ENCODE peak calls at places on chromosomes 1 and 21, in seven cellular contexts. Q, L, G, Z, V, K and P are unnamed samples.

GRCh38 chr1:242452573-242452972 is 71.9 kb downstream of the PLD5 start:
- DNase-seq in Q (no peak), L (no peak), G (no peak), Z (no peak), V (no peak), K (no peak), P (no peak)

GRCh38 chr1:154730251-154730650 is 122.3 kb upstream of the ADAR start:
- DNase-seq in Q (no peak), L (no peak), G (no peak), Z (peak), V (peak), K (no peak), P (peak)

GRCh38 chr1:198122693-198123092 is 34.1 kb upstream of the NEK7 start:
- DNase-seq in Q (no peak), L (no peak), G (no peak), Z (peak), V (no peak), K (no peak), P (peak)

GRCh38 chr1:204513117-204513716 is 3.0 kb upstream of the MDM4 start:
- DNase-seq in Q (no peak), L (peak), G (no peak), Z (no peak), V (no peak), K (peak), P (no peak)

GRCh38 chr1:157113116-157113515 is 13.5 kb upstream of the ETV3L start:
- DNase-seq in Q (no peak), L (no peak), G (peak), Z (no peak), V (no peak), K (no peak), P (no peak)

GRCh38 chr1:187038789-187039188 is 210.0 kb downstream of the PLA2G4A start:
- DNase-seq in Q (peak), L (no peak), G (no peak), Z (peak), V (peak), K (peak), P (peak)

GRCh38 chr1:101509370-101509769 is 272.6 kb downstream of the S1PR1 start:
- DNase-seq in Q (no peak), L (no peak), G (no peak), Z (no peak), V (no peak), K (no peak), P (no peak)

GRCh38 chr1:197027359-197027758 is 39.7 kb downstream of the F13B start:
- DNase-seq in Q (no peak), L (no peak), G (no peak), Z (peak), V (no peak), K (no peak), P (no peak)

GRCh38 chr1:75502776-75503175 is 108.1 kb downstream of the SLC44A5 start:
- DNase-seq in Q (no peak), L (no peak), G (no peak), Z (peak), V (peak), K (no peak), P (peak)

GRCh38 chr1:23585321-23586022 is 26.2 kb upstream of the ID3 start:
- DNase-seq in Q (peak), L (no peak), G (no peak), Z (peak), V (peak), K (peak), P (peak)

GRCh38 chr1:115771847-115772457 is 3.4 kb upstream of the CASQ2 start:
- DNase-seq in Q (peak), L (peak), G (peak), Z (peak), V (peak), K (peak), P (peak)

GRCh38 chr1:232084584-232085223 is 458.1 kb downstream of the DISC1 start:
- DNase-seq in Q (peak), L (no peak), G (no peak), Z (peak), V (peak), K (no peak), P (peak)

GRCh38 chr1:247908761-247909160 is 11.3 kb upstream of the OR2T8 start:
- DNase-seq in Q (no peak), L (no peak), G (no peak), Z (no peak), V (no peak), K (no peak), P (no peak)

GRCh38 chr1:15424146-15424667 is 14.0 kb upstream of the CTRC start:
- DNase-seq in Q (no peak), L (no peak), G (no peak), Z (no peak), V (no peak), K (no peak), P (no peak)

GRCh38 chr1:40476924-40477679 is at the start of gene ZFP69:
- DNase-seq in Q (peak), L (peak), G (peak), Z (peak), V (peak), K (peak), P (peak)

GRCh38 chr1:244901400-244901799 is 37.1 kb upstream of the HNRNPU start:
- DNase-seq in Q (no peak), L (no peak), G (no peak), Z (no peak), V (no peak), K (no peak), P (no peak)

GRCh38 chr21:28723666-28724065 is 269.0 kb downstream of the LTN1 start:
- DNase-seq in Q (no peak), L (no peak), G (no peak), Z (no peak), V (no peak), K (no peak), P (no peak)

GRCh38 chr1:205492774-205493173 is 11.7 kb upstream of the CDK18 start:
- DNase-seq in Q (no peak), L (no peak), G (no peak), Z (no peak), V (no peak), K (no peak), P (no peak)

GRCh38 chr1:204971700-204972336 is 71.2 kb upstream of the CNTN2 start:
- DNase-seq in Q (peak), L (no peak), G (no peak), Z (peak), V (no peak), K (peak), P (peak)

GRCh38 chr1:199220046-199220445 is 581.2 kb downstream of the PTPRC start:
- DNase-seq in Q (no peak), L (no peak), G (no peak), Z (no peak), V (no peak), K (no peak), P (no peak)

GRCh38 chr1:24870551-24871195 is 59.4 kb downstream of the RUNX3 start:
- DNase-seq in Q (no peak), L (no peak), G (peak), Z (no peak), V (no peak), K (no peak), P (no peak)

GRCh38 chr21:16541366-16541765 is 811.6 kb downstream of the USP25 start:
- DNase-seq in Q (no peak), L (no peak), G (no peak), Z (no peak), V (no peak), K (no peak), P (no peak)

GRCh38 chr1:43308635-43309580 is 8.1 kb downstream of the TIE1 start:
- DNase-seq in Q (no peak), L (no peak), G (peak), Z (no peak), V (no peak), K (no peak), P (no peak)

GRCh38 chr1:226656201-226656600 is 82.9 kb downstream of the ITPKB start:
- DNase-seq in Q (no peak), L (no peak), G (no peak), Z (no peak), V (no peak), K (no peak), P (no peak)

GRCh38 chr1:170126691-170127090 is 19.1 kb upstream of the NTMT2 start:
- DNase-seq in Q (peak), L (peak), G (no peak), Z (peak), V (peak), K (no peak), P (peak)

GRCh38 chr1:24927886-24928630 is 2.0 kb downstream of the RUNX3 start:
- DNase-seq in Q (peak), L (no peak), G (no peak), Z (no peak), V (peak), K (no peak), P (no peak)

GRCh38 chr1:94022471-94023189 is 98.3 kb downstream of the ABCA4 start:
- DNase-seq in Q (peak), L (no peak), G (no peak), Z (peak), V (peak), K (no peak), P (peak)

GRCh38 chr21:27448960-27449359 is 482.1 kb upstream of the ADAMTS5 start:
- DNase-seq in Q (no peak), L (no peak), G (no peak), Z (no peak), V (no peak), K (no peak), P (no peak)

DNA sequence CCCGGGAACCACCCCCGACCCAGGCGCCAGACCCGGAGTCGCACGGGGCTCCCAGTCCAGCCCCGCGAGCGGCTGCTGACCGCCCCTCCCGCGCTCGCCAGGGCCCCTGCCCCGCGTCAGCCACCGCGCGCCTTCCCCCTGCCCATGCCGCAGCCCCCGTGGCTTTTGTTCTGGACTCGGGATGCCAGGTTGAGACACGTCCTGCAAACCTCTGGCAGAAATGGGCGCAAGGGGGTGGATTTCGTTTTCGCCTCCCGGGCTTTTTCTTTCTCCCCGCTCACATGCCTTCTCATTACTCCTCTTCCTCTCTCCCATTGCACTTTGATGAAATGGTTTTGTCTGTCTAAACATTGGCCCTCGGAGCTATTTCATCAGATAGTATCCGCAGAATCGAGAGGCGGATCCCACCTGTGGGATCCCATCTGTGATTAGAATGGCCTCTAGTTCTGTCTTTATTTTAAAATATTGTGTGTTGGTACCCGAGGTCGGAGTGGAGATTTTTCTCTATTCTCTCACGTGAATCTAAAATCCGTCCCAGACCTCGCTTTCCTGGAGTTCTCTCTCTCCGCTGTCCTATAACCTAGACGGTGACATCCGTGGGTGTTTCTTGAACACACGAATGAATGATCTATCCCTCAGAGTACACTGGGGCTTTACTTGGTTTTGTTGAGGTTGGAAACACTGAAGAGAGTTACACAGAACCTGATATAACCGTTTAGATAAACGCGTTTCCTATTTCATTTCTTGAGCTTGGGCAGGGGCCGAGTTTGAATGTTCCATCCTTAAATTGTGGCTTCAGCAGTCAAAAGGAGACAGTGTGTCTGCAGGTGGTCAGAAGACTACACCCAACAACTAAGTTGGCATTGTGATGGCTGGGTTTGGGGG is 1.9 kb downstream of the EDARADD start:
- DNase-seq in Q (no peak), L (no peak), G (no peak), Z (peak), V (no peak), K (no peak), P (no peak)
- H3K4me3 ChIP-seq in Q (no peak), L (peak), G (peak), Z (peak), V (peak), K (peak), P (peak)

GRCh38 chr1:41499591-41499990 is 15.1 kb upstream of the EDN2 start:
- DNase-seq in Q (no peak), L (no peak), G (no peak), Z (no peak), V (no peak), K (no peak), P (no peak)

GRCh38 chr1:41497631-41498030 is 13.1 kb upstream of the EDN2 start:
- DNase-seq in Q (no peak), L (no peak), G (no peak), Z (no peak), V (no peak), K (no peak), P (no peak)

GRCh38 chr1:41497056-41497440 is 12.6 kb upstream of the EDN2 start:
- DNase-seq in Q (no peak), L (no peak), G (no peak), Z (no peak), V (no peak), K (no peak), P (no peak)

GRCh38 chr1:41498809-41499208 is 14.3 kb upstream of the EDN2 start:
- DNase-seq in Q (peak), L (no peak), G (peak), Z (peak), V (peak), K (no peak), P (no peak)

DNA sequence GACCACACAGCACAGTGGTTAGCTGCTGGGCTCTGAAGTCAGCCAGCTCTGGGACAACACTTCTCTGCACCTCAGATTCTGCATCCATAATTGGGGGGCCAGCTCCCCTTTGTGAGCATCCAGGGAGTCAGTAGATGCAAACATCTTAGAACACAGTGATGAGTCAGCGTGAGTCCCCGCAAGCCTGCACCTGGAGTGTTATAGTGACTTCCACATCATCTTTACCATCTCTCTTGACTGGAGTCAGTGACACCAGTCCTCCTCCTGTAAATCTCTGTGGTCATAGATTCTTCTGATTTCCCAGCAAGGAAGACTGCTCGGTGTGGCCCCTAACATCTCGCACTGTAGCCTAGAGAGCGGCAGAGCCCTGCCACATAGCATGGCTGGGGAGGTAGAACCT is 13.9 kb upstream of the EDN2 start:
- DNase-seq in Q (no peak), L (no peak), G (no peak), Z (peak), V (no peak), K (no peak), P (no peak)
- H3K4me3 ChIP-seq in Q (no peak), L (no peak), G (no peak), Z (no peak), V (no peak), K (no peak), P (no peak)

GRCh38 chr21:37412603-37413360 is 46.2 kb downstream of the DYRK1A start:
- DNase-seq in Q (peak), L (no peak), G (no peak), Z (no peak), V (peak), K (no peak), P (peak)
- H3K4me3 ChIP-seq in Q (no peak), L (no peak), G (no peak), Z (no peak), V (no peak), K (no peak), P (no peak)

GRCh38 chr21:33374080-33374873 is 28.9 kb upstream of the IFNGR2 start:
- DNase-seq in Q (peak), L (peak), G (peak), Z (peak), V (peak), K (no peak), P (peak)
- H3K4me3 ChIP-seq in Q (no peak), L (no peak), G (no peak), Z (no peak), V (no peak), K (no peak), P (no peak)